ENCODE peak calls at places on chromosomes 2 and 18, in five cellular contexts. Z, R, S, O and D are unnamed samples.
A peak's percentile ranks its signal among the peaks of the same experiment; 100 is the strongest.

GRCh38 chr2:240620149-240620731 is 5.0 kb upstream of the GPR35 start:
- DNase-seq in O (no peak), S (no peak), Z (no peak), R (peak; percentile 81), D (no peak)

GRCh38 chr2:221400411-221400810 is 171.7 kb downstream of the EPHA4 start:
- DNase-seq in O (no peak), Z (no peak), S (no peak), R (no peak), D (no peak)

GRCh38 chr2:124983595-124983994 is 958.5 kb downstream of the CNTNAP5 start:
- DNase-seq in R (no peak), O (no peak), Z (no peak), S (no peak), D (no peak)

GRCh38 chr2:178912416-178913056 is 105.3 kb upstream of the TTN start:
- DNase-seq in S (no peak), Z (no peak), O (no peak), R (no peak), D (no peak)

GRCh38 chr2:191499874-191500565 is 177.9 kb upstream of the NABP1 start:
- DNase-seq in S (no peak), O (no peak), Z (no peak), R (no peak), D (no peak)

GRCh38 chr2:212364586-212364985 is 174.0 kb downstream of the ERBB4 start:
- DNase-seq in Z (no peak), S (no peak), O (no peak), R (no peak), D (no peak)

GRCh38 chr2:239444626-239445625 is 44.1 kb upstream of the HDAC4 start:
- DNase-seq in O (no peak), S (peak; percentile 50), R (peak; percentile 92), Z (no peak), D (no peak)

GRCh38 chr18:35683021-35683420 is 101.5 kb downstream of the GALNT1 start:
- DNase-seq in Z (no peak), S (no peak), R (no peak), O (no peak), D (no peak)

GRCh38 chr18:2409906-2410305 is 161.4 kb downstream of the METTL4 start:
- DNase-seq in R (no peak), Z (no peak), S (no peak), O (no peak), D (no peak)

GRCh38 chr18:25187582-25188291 is 164.2 kb downstream of the ZNF521 start:
- DNase-seq in S (no peak), O (no peak), R (no peak), Z (no peak), D (no peak)

GRCh38 chr2:28219736-28220364 is 172.8 kb upstream of the FOSL2 start:
- DNase-seq in Z (no peak), O (no peak), S (no peak), R (no peak), D (no peak)

GRCh38 chr2:45623120-45623519 is 12.1 kb upstream of the SRBD1 start:
- DNase-seq in O (no peak), S (no peak), R (no peak), Z (no peak), D (no peak)

GRCh38 chr2:205605638-205606304 is 76.5 kb upstream of the NRP2 start:
- DNase-seq in O (no peak), R (no peak), Z (no peak), S (no peak), D (no peak)

GRCh38 chr2:77939801-77940200 is 417.6 kb upstream of the LRRTM4 start:
- DNase-seq in Z (no peak), S (no peak), R (no peak), O (no peak), D (no peak)

GRCh38 chr2:58553937-58554336 is 312.8 kb upstream of the FANCL start:
- DNase-seq in R (no peak), Z (no peak), O (no peak), S (no peak), D (no peak)

GRCh38 chr2:74632209-74632938 is 15.8 kb downstream of the M1AP start:
- DNase-seq in O (no peak), S (no peak), R (no peak), Z (no peak), D (no peak)

GRCh38 chr2:144032566-144032965 is 487.4 kb downstream of the ZEB2 start:
- DNase-seq in S (no peak), R (no peak), O (no peak), Z (no peak), D (no peak)

GRCh38 chr2:203585541-203585940 is 50.4 kb upstream of the RAPH1 start:
- DNase-seq in R (no peak), S (no peak), O (no peak), Z (no peak), D (no peak)

GRCh38 chr2:145842002-145842401 is 1322.1 kb upstream of the ZEB2 start:
- DNase-seq in R (no peak), S (no peak), Z (no peak), O (no peak), D (no peak)

GRCh38 chr18:6086731-6087130 is 191.4 kb upstream of the TMEM200C start:
- DNase-seq in S (no peak), O (no peak), R (no peak), Z (no peak), D (no peak)

GRCh38 chr2:183542593-183542992 is 418.4 kb downstream of the NUP35 start:
- DNase-seq in S (no peak), Z (no peak), O (no peak), R (no peak), D (no peak)

GRCh38 chr2:108580079-108580478 is 45.8 kb downstream of the LIMS1 start:
- DNase-seq in Z (no peak), O (no peak), R (no peak), S (no peak), D (no peak)

GRCh38 chr18:2123077-2123476 is 448.2 kb downstream of the METTL4 start:
- DNase-seq in Z (no peak), S (no peak), R (no peak), O (no peak), D (no peak)

GRCh38 chr18:57422313-57422872 is 12.8 kb upstream of the ONECUT2 start:
- DNase-seq in S (no peak), Z (no peak), O (no peak), R (no peak), D (no peak)

GRCh38 chr18:44579028-44579692 is 101.5 kb upstream of the SETBP1 start:
- DNase-seq in O (no peak), R (no peak), Z (no peak), S (no peak), D (no peak)

DNA sequence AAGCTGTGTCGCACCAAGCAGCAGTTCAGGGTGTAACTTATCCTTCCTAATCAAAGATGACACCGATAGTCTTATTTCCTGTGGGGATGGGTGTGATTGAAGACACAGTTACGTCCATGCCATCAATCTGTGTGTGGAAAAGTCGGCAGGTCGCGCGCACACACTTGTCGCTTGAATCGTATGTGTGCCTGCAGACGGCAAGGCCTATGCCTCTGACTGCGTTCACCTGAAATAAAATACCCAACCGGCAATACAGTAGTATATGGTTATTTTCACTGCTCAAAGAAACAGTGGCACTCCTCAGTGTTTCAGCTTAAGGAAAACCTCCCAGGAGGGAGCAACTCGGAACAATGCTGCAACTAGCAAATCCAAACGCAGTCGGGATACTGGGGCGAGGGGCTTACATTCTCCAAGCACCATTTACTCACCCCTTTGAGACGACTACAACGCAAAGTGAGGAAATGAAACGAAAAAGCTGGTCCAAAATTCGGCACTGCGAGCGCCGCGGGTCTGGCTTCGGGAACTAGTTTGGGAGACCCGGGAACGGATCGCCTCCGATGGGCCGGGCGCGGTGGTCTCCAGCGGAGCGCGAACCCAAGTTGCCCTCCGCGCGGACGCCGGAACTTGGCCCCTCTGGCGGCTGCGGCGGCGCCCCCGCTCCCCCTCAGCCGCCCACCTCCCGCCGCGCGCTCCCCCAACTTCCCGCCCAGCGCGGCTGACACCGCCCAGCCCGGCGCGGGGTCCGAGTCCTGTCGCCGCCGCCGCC is 680 bp downstream of the PRKD3 start:
- DNase-seq in Z (no peak), S (no peak), O (no peak), R (peak; percentile 89), D (peak; percentile 40)
- TF ChIP-seq CTCF in Z (no peak), S (no peak), O (no peak), R (no peak), D (no peak)

GRCh38 chr2:12717191-12717987 is 653 bp downstream of the TRIB2 start:
- DNase-seq in S (peak; percentile 34), Z (no peak), O (peak; percentile 57), R (no peak), D (peak; percentile 61)
- TF ChIP-seq POLR2A in S (no peak), Z (no peak), O (no peak), R (no peak), D (no peak)

DNA sequence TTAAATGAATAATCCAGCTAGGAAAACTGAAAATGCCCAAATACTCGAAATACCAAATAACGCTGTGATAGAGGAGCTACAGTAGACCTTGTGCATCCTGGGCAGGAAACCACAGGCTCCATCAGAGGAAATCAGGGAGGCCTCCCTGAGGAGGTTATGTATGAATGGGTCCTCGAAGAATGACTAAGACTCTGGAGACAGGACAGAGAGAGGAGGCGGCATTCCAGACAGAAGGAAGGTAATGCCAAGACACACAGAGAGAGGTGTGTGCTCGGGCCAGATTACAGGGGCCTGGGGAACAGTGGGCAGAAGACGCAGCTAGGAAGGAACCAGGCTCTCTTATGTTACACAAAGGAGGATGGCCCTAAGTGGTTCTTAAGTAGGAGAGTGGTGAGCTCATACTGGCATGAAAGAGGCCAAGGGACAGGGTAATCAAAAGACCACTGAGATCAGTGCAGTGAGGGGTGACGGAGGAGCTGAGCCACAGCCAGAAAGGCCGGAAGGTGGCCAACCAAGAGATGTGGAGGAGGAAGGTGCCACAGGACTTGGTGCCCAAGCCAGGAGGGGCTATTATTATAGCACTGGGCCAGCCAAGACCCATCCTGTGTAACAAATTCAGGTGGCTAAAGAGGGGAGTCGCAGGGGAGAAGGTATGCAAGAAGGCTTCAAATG is 9.9 kb downstream of the ST3GAL5 start:
- DNase-seq in S (no peak), R (peak; percentile 53), O (no peak), Z (no peak), D (no peak)
- TF ChIP-seq CTCF in S (no peak), R (no peak), O (no peak), Z (no peak), D (no peak)

GRCh38 chr2:229921892-229922448 is at the start of gene TRIP12:
- DNase-seq in O (peak; percentile 95), S (peak; percentile 82), R (peak; percentile 98), Z (peak; percentile 88), D (peak; percentile 89)
- TF ChIP-seq POLR2A in O (peak; percentile 25), S (no peak), R (no peak), Z (peak; percentile 63), D (peak; percentile 48)